ENCODE peak calls at places on chromosomes 12 and 14, in eight cellular contexts. C, U, E, N, Z, M, R and Q are unnamed samples.

GRCh38 chr12:11879306-11879705 is 191.4 kb upstream of the BCL2L14 start:
- DNase-seq in C (no peak), E (no peak), R (peak), U (no peak), M (no peak), Z (no peak), N (no peak), Q (no peak)

GRCh38 chr12:20030847-20031246 is 337.5 kb upstream of the PDE3A start:
- DNase-seq in C (no peak), N (peak), R (no peak), U (no peak), E (no peak), M (no peak), Z (no peak), Q (no peak)

GRCh38 chr12:68530965-68531364 is 79.7 kb upstream of the RAP1B start:
- DNase-seq in R (no peak), N (peak), U (peak), Z (no peak), C (no peak), M (no peak), E (no peak), Q (no peak)

GRCh38 chr12:106446429-106447092 is 89.0 kb downstream of the POLR3B start:
- DNase-seq in U (no peak), Z (peak), M (peak), E (no peak), C (no peak), R (no peak), N (no peak), Q (no peak)

GRCh38 chr12:132672678-132673077 is 14.5 kb downstream of the POLE start:
- DNase-seq in R (no peak), Z (no peak), C (no peak), M (no peak), N (no peak), E (no peak), U (no peak), Q (no peak)

GRCh38 chr12:87363497-87364084 is 665.6 kb downstream of the C12orf50 start:
- DNase-seq in R (peak), N (no peak), M (no peak), C (no peak), E (no peak), U (no peak), Z (no peak), Q (no peak)

GRCh38 chr12:46722737-46723136 is 103.1 kb downstream of the SLC38A4 start:
- DNase-seq in N (peak), C (no peak), U (no peak), M (peak), Z (no peak), E (no peak), R (peak), Q (no peak)

GRCh38 chr14:104682107-104682593 is 7.3 kb upstream of the INF2 start:
- DNase-seq in Z (no peak), E (no peak), M (no peak), U (peak), R (peak), C (no peak), N (no peak), Q (no peak)

GRCh38 chr12:104524026-104524425 is 67.3 kb downstream of the CHST11 start:
- DNase-seq in E (no peak), R (peak), C (no peak), N (peak), Z (peak), U (no peak), M (peak), Q (no peak)

GRCh38 chr14:55352201-55352600 is 59.4 kb downstream of the ATG14 start:
- DNase-seq in Z (no peak), N (no peak), R (no peak), E (no peak), M (no peak), U (no peak), C (no peak), Q (no peak)

GRCh38 chr14:41568979-41569378 is 37.7 kb upstream of the LRFN5 start:
- DNase-seq in M (no peak), N (no peak), C (no peak), U (no peak), E (no peak), Z (no peak), R (no peak), Q (no peak)

GRCh38 chr14:72892103-72892878 is 1.6 kb downstream of the DPF3 start:
- DNase-seq in E (peak), R (peak), N (peak), U (no peak), C (no peak), M (no peak), Z (peak), Q (no peak)

GRCh38 chr14:100677925-100678765 is 48.5 kb upstream of the DLK1 start:
- DNase-seq in C (no peak), M (peak), U (no peak), N (peak), R (peak), Z (no peak), E (no peak), Q (no peak)

GRCh38 chr12:116241157-116241772 is 36.2 kb downstream of the MED13L start:
- DNase-seq in E (no peak), M (no peak), R (no peak), C (no peak), Z (no peak), U (peak), N (no peak), Q (no peak)

GRCh38 chr12:80101126-80101525 is 1.8 kb downstream of the OTOGL start:
- DNase-seq in N (peak), Z (no peak), R (peak), U (peak), E (no peak), M (peak), C (no peak), Q (no peak)

GRCh38 chr12:22879203-22879602 is 254.2 kb downstream of the ETNK1 start:
- DNase-seq in M (no peak), U (no peak), Z (no peak), C (no peak), R (no peak), N (no peak), E (no peak), Q (no peak)

GRCh38 chr12:86914716-86915115 is 658.5 kb upstream of the MGAT4C start:
- DNase-seq in R (peak), M (no peak), U (peak), E (no peak), Z (peak), N (peak), C (no peak), Q (no peak)

GRCh38 chr12:54463034-54463433 is 10.4 kb downstream of the GTSF1 start:
- DNase-seq in Z (no peak), E (no peak), C (no peak), U (peak), N (peak), M (no peak), R (peak), Q (no peak)

GRCh38 chr14:21476526-21476924 is 234 bp downstream of the RAB2B start:
- DNase-seq in N (no peak), C (no peak), E (peak), U (peak), M (no peak), Z (no peak), R (peak), Q (peak)

GRCh38 chr12:131853832-131854797 is 25.9 kb downstream of the MMP17 start:
- DNase-seq in U (no peak), C (no peak), N (no peak), R (peak), E (no peak), Z (no peak), M (no peak), Q (no peak)

GRCh38 chr14:49593016-49593415 is 5.7 kb upstream of the LRR1 start:
- DNase-seq in C (no peak), U (no peak), Z (no peak), M (no peak), E (no peak), R (peak), N (peak), Q (no peak)

GRCh38 chr12:49456280-49456679 is 82.5 kb upstream of the KCNH3 start:
- DNase-seq in Z (no peak), N (no peak), M (no peak), R (no peak), C (no peak), E (no peak), U (no peak), Q (no peak)

GRCh38 chr12:108565976-108566375 is 3.6 kb downstream of the ISCU start:
- DNase-seq in Z (peak), U (peak), N (peak), M (peak), C (no peak), E (no peak), R (peak), Q (peak)

GRCh38 chr14:32934891-32935633 is 3.6 kb upstream of the NPAS3 start:
- DNase-seq in E (peak), M (no peak), N (no peak), Z (peak), U (no peak), R (peak), C (no peak), Q (no peak)

GRCh38 chr14:31877333-31877798 is 199.7 kb upstream of the ARHGAP5 start:
- DNase-seq in E (no peak), U (no peak), C (no peak), N (peak), R (no peak), Z (no peak), M (no peak), Q (no peak)

GRCh38 chr12:25769076-25769945 is 189.2 kb upstream of the RASSF8 start:
- DNase-seq in E (no peak), C (no peak), U (peak), R (peak), M (no peak), Z (no peak), N (peak), Q (no peak)

GRCh38 chr14:94550041-94550440 is 11.2 kb upstream of the SERPINA4 start:
- DNase-seq in E (no peak), R (no peak), U (no peak), C (no peak), Z (no peak), M (no peak), N (no peak), Q (no peak)

GRCh38 chr12:92544321-92544720 is 158.5 kb upstream of the PLEKHG7 start:
- DNase-seq in C (no peak), R (no peak), M (no peak), U (no peak), E (no peak), Z (no peak), N (no peak), Q (no peak)

GRCh38 chr12:52949413-52950331 is 754 bp downstream of the KRT18 start:
- DNase-seq in Z (peak), N (peak), M (peak), E (no peak), R (peak), U (peak), C (no peak), Q (no peak)

GRCh38 chr14:59395672-59396071 is 69.5 kb downstream of the GPR135 start:
- DNase-seq in C (no peak), U (no peak), M (no peak), N (no peak), Z (no peak), R (no peak), E (no peak), Q (no peak)

GRCh38 chr14:101010293-101010692 is 106.8 kb upstream of the RTL1 start:
- DNase-seq in N (no peak), C (no peak), Z (peak), R (no peak), E (no peak), U (no peak), M (no peak), Q (no peak)

GRCh38 chr12:32027684-32028355 is 68.6 kb downstream of the RESF1 start:
- DNase-seq in U (no peak), M (no peak), Z (no peak), N (no peak), R (no peak), E (no peak), C (no peak), Q (no peak)

GRCh38 chr14:91175296-91175695 is 61.4 kb downstream of the DGLUCY start:
- DNase-seq in U (no peak), M (no peak), C (no peak), Z (no peak), N (no peak), R (no peak), E (no peak), Q (no peak)